ENCODE peak calls at places on chromosome 7, in six cellular contexts. G is tibial artery, L is lower lobe of right lung, H is SK-N-SH, C is HL-60, Z is PC-3. O is an unnamed sample. For H3K27me3, the result is how much of the 10 kb centered on the place peaks cover.

GRCh38 chr7:121755818-121756501 is 117.0 kb upstream of the PTPRZ1 start:
- DNase-seq in G (no peak), L (no peak), H (no peak), C (no peak), Z (no peak), O (no peak)

GRCh38 chr7:143877076-143877475 is 24.9 kb downstream of the TCAF1 start:
- DNase-seq in G (no peak), L (no peak), H (no peak), C (no peak), Z (no peak), O (no peak)

GRCh38 chr7:151769189-151769821 is 107.6 kb downstream of the PRKAG2 start:
- DNase-seq in G (no peak), L (no peak), H (no peak), C (no peak), Z (no peak), O (no peak)

GRCh38 chr7:134562136-134562535 is 13.2 kb downstream of the AKR1B15 start:
- DNase-seq in G (no peak), L (no peak), H (no peak), C (no peak), Z (peak), O (no peak)

GRCh38 chr7:27235387-27236052 is 7.1 kb upstream of the EVX1 start:
- DNase-seq in G (no peak), L (no peak), H (peak), C (no peak), Z (peak), O (no peak)

GRCh38 chr7:25116621-25117020 is 8.4 kb downstream of the CYCS start:
- DNase-seq in G (no peak), L (no peak), H (no peak), C (no peak), Z (no peak), O (no peak)

GRCh38 chr7:82375713-82376112 is 67.9 kb downstream of the CACNA2D1 start:
- DNase-seq in G (no peak), L (no peak), H (no peak), C (no peak), Z (no peak), O (no peak)

GRCh38 chr7:98081351-98081750 is 25.3 kb upstream of the LMTK2 start:
- DNase-seq in G (no peak), L (no peak), H (no peak), C (no peak), Z (no peak), O (no peak)

GRCh38 chr7:120587281-120587680 is 270.7 kb downstream of the TSPAN12 start:
- DNase-seq in G (no peak), L (no peak), H (no peak), C (no peak), Z (no peak), O (no peak)

GRCh38 chr7:120583835-120584586 is 273.9 kb downstream of the TSPAN12 start:
- DNase-seq in G (no peak), L (no peak), H (no peak), C (no peak), Z (peak), O (no peak)

GRCh38 chr7:120586561-120586960 is 271.4 kb downstream of the TSPAN12 start:
- DNase-seq in G (no peak), L (no peak), H (no peak), C (no peak), Z (no peak), O (no peak)

GRCh38 chr7:120588862-120589261 is 269.1 kb downstream of the TSPAN12 start:
- DNase-seq in G (no peak), L (no peak), H (no peak), C (no peak), Z (no peak), O (no peak)

DNA sequence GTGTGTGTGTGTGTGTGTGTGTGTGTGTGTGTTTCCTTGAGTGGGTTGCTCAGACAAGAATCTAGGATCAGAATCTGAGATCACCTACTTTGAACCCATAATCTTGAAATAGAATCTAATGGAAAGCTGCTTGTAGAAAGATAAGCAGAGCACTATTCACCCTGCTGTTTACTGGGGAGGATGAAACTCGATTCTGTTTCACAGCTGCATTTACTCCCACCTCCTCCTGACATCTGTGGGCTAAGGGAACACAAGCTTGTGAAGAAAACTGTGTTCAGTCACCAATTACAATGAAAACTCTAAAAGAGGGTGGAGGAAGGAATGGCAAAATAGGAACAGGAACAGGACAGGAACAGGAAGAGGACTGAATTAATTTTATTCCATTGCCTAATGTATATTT is 269.5 kb downstream of the TSPAN12 start:
- DNase-seq in G (no peak), L (no peak), H (no peak), C (no peak), Z (no peak), O (no peak)
- H3K27ac ChIP-seq in G (no peak), L (no peak), H (no peak), C (no peak), Z (no peak), O (no peak)

DNA sequence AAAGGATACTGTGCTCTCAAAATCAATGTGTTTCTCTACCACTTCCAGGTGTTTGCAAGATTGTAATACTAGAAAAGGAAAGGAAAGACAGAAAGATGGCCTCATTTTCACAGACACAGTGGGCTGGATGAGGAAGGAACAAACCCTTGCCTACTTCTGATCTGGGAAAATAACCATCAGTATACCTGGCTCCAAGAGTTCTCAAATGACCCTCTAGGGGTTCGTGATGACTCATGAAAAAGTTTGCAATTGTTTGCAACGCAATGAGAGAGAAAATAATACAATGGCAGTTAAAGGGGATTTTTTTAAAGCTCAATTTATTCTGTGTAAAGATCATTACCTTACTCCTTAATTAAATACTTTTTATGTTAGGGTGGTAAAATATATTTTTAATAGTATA is 197.6 kb upstream of the INHBA start:
- DNase-seq in G (no peak), L (no peak), H (no peak), C (no peak), Z (peak), O (no peak)
- H3K27me3 ChIP-seq in G (under half), L (under half), H (under half), C (under half), Z (under half), O (under half)

GRCh38 chr7:4837814-4838625 is 23.8 kb downstream of the PAPOLB start:
- DNase-seq in G (peak), L (no peak), H (peak), C (no peak), Z (no peak), O (no peak)
- H3K27ac ChIP-seq in G (no peak), L (no peak), H (peak), C (no peak), Z (no peak), O (no peak)

GRCh38 chr7:141074162-141074989 is 512 bp downstream of the TMEM178B start:
- DNase-seq in G (no peak), L (no peak), H (peak), C (no peak), Z (peak), O (no peak)
- H3K27me3 ChIP-seq in G (under half), L (half or more), H (under half), C (half or more), Z (half or more), O (under half)

GRCh38 chr7:31478018-31478417 is 35.9 kb upstream of the ITPRID1 start:
- DNase-seq in G (no peak), L (no peak), H (no peak), C (no peak), Z (no peak), O (no peak)
- H3K27ac ChIP-seq in G (no peak), L (no peak), H (no peak), C (no peak), Z (no peak), O (no peak)